ENCODE peak calls at places on chromosomes 5 and 9, in eight cellular contexts. One of them, this sample, is unnamed.

GRCh38 chr5:95631991-95632675 is 12.2 kb downstream of the GPR150 start:
- DNase-seq in CD4-positive, alpha-beta memory T cell: peak; percentile 85
- DNase-seq in cardiac muscle cell: peak; percentile 45
- DNase-seq in esophagus squamous epithelium: no peak
- DNase-seq in breast epithelium: no peak
- DNase-seq in stomach: no peak
- DNase-seq in uterus: no peak
- DNase-seq in SJSA1: peak; percentile 63
- DNase-seq in this sample: peak; percentile 26

GRCh38 chr9:134025606-134026541 is 593 bp downstream of the BRD3OS start:
- DNase-seq in CD4-positive, alpha-beta memory T cell: peak; percentile 43
- DNase-seq in cardiac muscle cell: peak; percentile 45
- DNase-seq in esophagus squamous epithelium: peak; percentile 26
- DNase-seq in breast epithelium: no peak
- DNase-seq in stomach: peak; percentile 31
- DNase-seq in uterus: peak; percentile 46
- DNase-seq in SJSA1: peak; percentile 38
- DNase-seq in this sample: peak; percentile 26

GRCh38 chr5:103674321-103674720 is 111.7 kb upstream of the NUDT12 start:
- DNase-seq in CD4-positive, alpha-beta memory T cell: no peak
- DNase-seq in cardiac muscle cell: no peak
- DNase-seq in esophagus squamous epithelium: no peak
- DNase-seq in breast epithelium: no peak
- DNase-seq in stomach: no peak
- DNase-seq in uterus: no peak
- DNase-seq in SJSA1: no peak
- DNase-seq in this sample: no peak

GRCh38 chr5:850511-851006 is at the start of gene ZDHHC11:
- DNase-seq in CD4-positive, alpha-beta memory T cell: no peak
- DNase-seq in cardiac muscle cell: no peak
- DNase-seq in esophagus squamous epithelium: no peak
- DNase-seq in breast epithelium: peak; percentile 82
- DNase-seq in stomach: peak; percentile 81
- DNase-seq in uterus: peak; percentile 12
- DNase-seq in SJSA1: no peak
- DNase-seq in this sample: no peak

GRCh38 chr5:59829922-59830321 is 63.6 kb downstream of the PDE4D start:
- DNase-seq in CD4-positive, alpha-beta memory T cell: no peak
- DNase-seq in cardiac muscle cell: no peak
- DNase-seq in esophagus squamous epithelium: no peak
- DNase-seq in breast epithelium: no peak
- DNase-seq in stomach: no peak
- DNase-seq in uterus: no peak
- DNase-seq in SJSA1: no peak
- DNase-seq in this sample: no peak

GRCh38 chr5:73464016-73464745 is 15.6 kb upstream of the FOXD1 start:
- DNase-seq in CD4-positive, alpha-beta memory T cell: no peak
- DNase-seq in cardiac muscle cell: peak; percentile 54
- DNase-seq in esophagus squamous epithelium: no peak
- DNase-seq in breast epithelium: no peak
- DNase-seq in stomach: no peak
- DNase-seq in uterus: no peak
- DNase-seq in SJSA1: no peak
- DNase-seq in this sample: peak; percentile 81

GRCh38 chr9:134653259-134654009 is 11.8 kb downstream of the COL5A1 start:
- DNase-seq in CD4-positive, alpha-beta memory T cell: no peak
- DNase-seq in cardiac muscle cell: no peak
- DNase-seq in esophagus squamous epithelium: no peak
- DNase-seq in breast epithelium: no peak
- DNase-seq in stomach: no peak
- DNase-seq in uterus: no peak
- DNase-seq in SJSA1: no peak
- DNase-seq in this sample: no peak

GRCh38 chr9:121350993-121351561 is 19.0 kb downstream of the STOM start:
- DNase-seq in CD4-positive, alpha-beta memory T cell: no peak
- DNase-seq in cardiac muscle cell: peak; percentile 95
- DNase-seq in esophagus squamous epithelium: no peak
- DNase-seq in breast epithelium: no peak
- DNase-seq in stomach: peak; percentile 77
- DNase-seq in uterus: peak; percentile 76
- DNase-seq in SJSA1: peak; percentile 77
- DNase-seq in this sample: peak; percentile 83

GRCh38 chr9:19101203-19101602 is 1.5 kb downstream of the HAUS6 start:
- DNase-seq in CD4-positive, alpha-beta memory T cell: no peak
- DNase-seq in cardiac muscle cell: no peak
- DNase-seq in esophagus squamous epithelium: no peak
- DNase-seq in breast epithelium: no peak
- DNase-seq in stomach: no peak
- DNase-seq in uterus: no peak
- DNase-seq in SJSA1: no peak
- DNase-seq in this sample: no peak

GRCh38 chr9:78856144-78856543 is 559.2 kb downstream of the PSAT1 start:
- DNase-seq in CD4-positive, alpha-beta memory T cell: no peak
- DNase-seq in cardiac muscle cell: no peak
- DNase-seq in esophagus squamous epithelium: no peak
- DNase-seq in breast epithelium: no peak
- DNase-seq in stomach: no peak
- DNase-seq in uterus: no peak
- DNase-seq in SJSA1: peak; percentile 78
- DNase-seq in this sample: peak; percentile 80

GRCh38 chr5:149775785-149776184 is 45.7 kb downstream of the PPARGC1B start:
- DNase-seq in CD4-positive, alpha-beta memory T cell: no peak
- DNase-seq in cardiac muscle cell: no peak
- DNase-seq in esophagus squamous epithelium: no peak
- DNase-seq in breast epithelium: no peak
- DNase-seq in stomach: no peak
- DNase-seq in uterus: no peak
- DNase-seq in SJSA1: no peak
- DNase-seq in this sample: no peak

GRCh38 chr9:136243631-136244030 is 2.0 kb downstream of the QSOX2 start:
- DNase-seq in CD4-positive, alpha-beta memory T cell: no peak
- DNase-seq in cardiac muscle cell: no peak
- DNase-seq in esophagus squamous epithelium: no peak
- DNase-seq in breast epithelium: no peak
- DNase-seq in stomach: no peak
- DNase-seq in uterus: no peak
- DNase-seq in SJSA1: no peak
- DNase-seq in this sample: no peak

GRCh38 chr9:76571288-76572204 is 112.6 kb downstream of the GCNT1 start:
- DNase-seq in CD4-positive, alpha-beta memory T cell: no peak
- DNase-seq in cardiac muscle cell: peak; percentile 54
- DNase-seq in esophagus squamous epithelium: no peak
- DNase-seq in breast epithelium: no peak
- DNase-seq in stomach: no peak
- DNase-seq in uterus: no peak
- DNase-seq in SJSA1: peak; percentile 41
- DNase-seq in this sample: no peak

DNA sequence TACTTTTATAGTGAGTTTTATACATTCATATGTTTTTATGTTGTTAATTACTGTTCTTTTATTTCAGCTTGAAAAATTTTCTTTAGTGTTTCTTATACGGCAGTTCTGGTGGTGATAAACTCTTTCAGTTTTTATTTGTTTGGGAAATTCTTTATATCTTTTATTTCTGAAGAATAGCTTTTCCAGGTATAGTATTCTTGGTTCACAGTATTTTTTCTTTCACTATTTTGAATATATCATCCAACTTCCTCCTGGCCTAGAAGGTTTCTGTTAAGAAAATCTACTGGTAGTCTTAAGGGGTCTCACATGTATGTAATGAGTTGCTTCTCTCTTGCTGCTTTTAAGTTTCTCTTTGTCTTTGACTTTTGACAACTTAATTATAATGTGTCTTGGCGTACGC is 79.4 kb downstream of the NXNL2 start:
- DNase-seq in CD4-positive, alpha-beta memory T cell: no peak
- DNase-seq in cardiac muscle cell: no peak
- DNase-seq in esophagus squamous epithelium: no peak
- DNase-seq in breast epithelium: no peak
- DNase-seq in stomach: no peak
- DNase-seq in uterus: no peak
- DNase-seq in SJSA1: no peak
- DNase-seq in this sample: no peak
- H3K9me3 ChIP-seq in CD4-positive, alpha-beta memory T cell: peaks cover 6% of the 10 kb centered on the region
- H3K9me3 ChIP-seq in cardiac muscle cell: no peaks in the 10 kb centered on the region
- H3K9me3 ChIP-seq in esophagus squamous epithelium: no peaks in the 10 kb centered on the region
- H3K9me3 ChIP-seq in breast epithelium: peaks cover 50% of the 10 kb centered on the region
- H3K9me3 ChIP-seq in stomach: peaks cover 39% of the 10 kb centered on the region
- H3K9me3 ChIP-seq in uterus: no peaks in the 10 kb centered on the region
- H3K9me3 ChIP-seq in SJSA1: no peaks in the 10 kb centered on the region
- H3K9me3 ChIP-seq in this sample: peaks cover 5% of the 10 kb centered on the region

GRCh38 chr5:178322736-178323540 is 90.3 kb upstream of the PHYKPL start:
- DNase-seq in CD4-positive, alpha-beta memory T cell: no peak
- DNase-seq in cardiac muscle cell: no peak
- DNase-seq in esophagus squamous epithelium: no peak
- DNase-seq in breast epithelium: no peak
- DNase-seq in stomach: no peak
- DNase-seq in uterus: no peak
- DNase-seq in SJSA1: no peak
- DNase-seq in this sample: no peak

GRCh38 chr5:178324481-178325310 is 92.1 kb upstream of the PHYKPL start:
- DNase-seq in CD4-positive, alpha-beta memory T cell: no peak
- DNase-seq in cardiac muscle cell: no peak
- DNase-seq in esophagus squamous epithelium: no peak
- DNase-seq in breast epithelium: no peak
- DNase-seq in stomach: no peak
- DNase-seq in uterus: no peak
- DNase-seq in SJSA1: no peak
- DNase-seq in this sample: no peak

GRCh38 chr5:178323541-178323865 is 90.9 kb upstream of the PHYKPL start:
- DNase-seq in CD4-positive, alpha-beta memory T cell: no peak
- DNase-seq in cardiac muscle cell: no peak
- DNase-seq in esophagus squamous epithelium: no peak
- DNase-seq in breast epithelium: no peak
- DNase-seq in stomach: no peak
- DNase-seq in uterus: no peak
- DNase-seq in SJSA1: no peak
- DNase-seq in this sample: no peak

GRCh38 chr5:178325311-178326053 is 92.9 kb upstream of the PHYKPL start:
- DNase-seq in CD4-positive, alpha-beta memory T cell: no peak
- DNase-seq in cardiac muscle cell: no peak
- DNase-seq in esophagus squamous epithelium: no peak
- DNase-seq in breast epithelium: no peak
- DNase-seq in stomach: no peak
- DNase-seq in uterus: no peak
- DNase-seq in SJSA1: no peak
- DNase-seq in this sample: no peak

GRCh38 chr5:178323961-178324360 is 91.4 kb upstream of the PHYKPL start:
- DNase-seq in CD4-positive, alpha-beta memory T cell: no peak
- DNase-seq in cardiac muscle cell: no peak
- DNase-seq in esophagus squamous epithelium: no peak
- DNase-seq in breast epithelium: no peak
- DNase-seq in stomach: no peak
- DNase-seq in uterus: no peak
- DNase-seq in SJSA1: no peak
- DNase-seq in this sample: no peak
- H3K9me3 ChIP-seq in CD4-positive, alpha-beta memory T cell: no peaks in the 10 kb centered on the region
- H3K9me3 ChIP-seq in cardiac muscle cell: no peaks in the 10 kb centered on the region
- H3K9me3 ChIP-seq in esophagus squamous epithelium: no peaks in the 10 kb centered on the region
- H3K9me3 ChIP-seq in breast epithelium: no peaks in the 10 kb centered on the region
- H3K9me3 ChIP-seq in stomach: no peaks in the 10 kb centered on the region
- H3K9me3 ChIP-seq in uterus: no peaks in the 10 kb centered on the region
- H3K9me3 ChIP-seq in SJSA1: peaks cover 56% of the 10 kb centered on the region
- H3K9me3 ChIP-seq in this sample: peaks cover 6% of the 10 kb centered on the region

GRCh38 chr9:88411471-88411870 is 23.2 kb downstream of the SPIN1 start:
- DNase-seq in CD4-positive, alpha-beta memory T cell: no peak
- DNase-seq in cardiac muscle cell: no peak
- DNase-seq in esophagus squamous epithelium: no peak
- DNase-seq in breast epithelium: no peak
- DNase-seq in stomach: no peak
- DNase-seq in uterus: no peak
- DNase-seq in SJSA1: no peak
- DNase-seq in this sample: no peak

GRCh38 chr9:88418715-88419540 is 30.7 kb downstream of the SPIN1 start:
- DNase-seq in CD4-positive, alpha-beta memory T cell: no peak
- DNase-seq in cardiac muscle cell: no peak
- DNase-seq in esophagus squamous epithelium: no peak
- DNase-seq in breast epithelium: no peak
- DNase-seq in stomach: no peak
- DNase-seq in uterus: no peak
- DNase-seq in SJSA1: no peak
- DNase-seq in this sample: peak; percentile 56

GRCh38 chr9:88418025-88418424 is 29.8 kb downstream of the SPIN1 start:
- DNase-seq in CD4-positive, alpha-beta memory T cell: no peak
- DNase-seq in cardiac muscle cell: no peak
- DNase-seq in esophagus squamous epithelium: no peak
- DNase-seq in breast epithelium: no peak
- DNase-seq in stomach: no peak
- DNase-seq in uterus: no peak
- DNase-seq in SJSA1: no peak
- DNase-seq in this sample: peak; percentile 41

GRCh38 chr9:88420227-88420626 is 32.0 kb downstream of the SPIN1 start:
- DNase-seq in CD4-positive, alpha-beta memory T cell: no peak
- DNase-seq in cardiac muscle cell: no peak
- DNase-seq in esophagus squamous epithelium: no peak
- DNase-seq in breast epithelium: no peak
- DNase-seq in stomach: no peak
- DNase-seq in uterus: peak; percentile 22
- DNase-seq in SJSA1: no peak
- DNase-seq in this sample: no peak

GRCh38 chr9:88414298-88414697 is 26.1 kb downstream of the SPIN1 start:
- DNase-seq in CD4-positive, alpha-beta memory T cell: no peak
- DNase-seq in cardiac muscle cell: no peak
- DNase-seq in esophagus squamous epithelium: no peak
- DNase-seq in breast epithelium: no peak
- DNase-seq in stomach: no peak
- DNase-seq in uterus: no peak
- DNase-seq in SJSA1: no peak
- DNase-seq in this sample: no peak
- H3K9me3 ChIP-seq in CD4-positive, alpha-beta memory T cell: peaks cover 15% of the 10 kb centered on the region
- H3K9me3 ChIP-seq in cardiac muscle cell: no peaks in the 10 kb centered on the region
- H3K9me3 ChIP-seq in esophagus squamous epithelium: peaks cover 2% of the 10 kb centered on the region
- H3K9me3 ChIP-seq in breast epithelium: peaks cover 28% of the 10 kb centered on the region
- H3K9me3 ChIP-seq in stomach: peaks cover 33% of the 10 kb centered on the region
- H3K9me3 ChIP-seq in uterus: no peaks in the 10 kb centered on the region
- H3K9me3 ChIP-seq in SJSA1: peaks cover 15% of the 10 kb centered on the region
- H3K9me3 ChIP-seq in this sample: peaks cover 8% of the 10 kb centered on the region

GRCh38 chr5:179118756-179119414 is 58.7 kb downstream of the ZNF354C start:
- DNase-seq in CD4-positive, alpha-beta memory T cell: no peak
- DNase-seq in cardiac muscle cell: no peak
- DNase-seq in esophagus squamous epithelium: no peak
- DNase-seq in breast epithelium: peak; percentile 19
- DNase-seq in stomach: no peak
- DNase-seq in uterus: no peak
- DNase-seq in SJSA1: no peak
- DNase-seq in this sample: no peak

GRCh38 chr5:179121667-179122111 is 61.5 kb downstream of the ZNF354C start:
- DNase-seq in CD4-positive, alpha-beta memory T cell: no peak
- DNase-seq in cardiac muscle cell: no peak
- DNase-seq in esophagus squamous epithelium: no peak
- DNase-seq in breast epithelium: no peak
- DNase-seq in stomach: no peak
- DNase-seq in uterus: no peak
- DNase-seq in SJSA1: no peak
- DNase-seq in this sample: no peak

GRCh38 chr5:179119415-179120170 is 59.4 kb downstream of the ZNF354C start:
- DNase-seq in CD4-positive, alpha-beta memory T cell: no peak
- DNase-seq in cardiac muscle cell: no peak
- DNase-seq in esophagus squamous epithelium: no peak
- DNase-seq in breast epithelium: peak; percentile 42
- DNase-seq in stomach: peak; percentile 21
- DNase-seq in uterus: no peak
- DNase-seq in SJSA1: no peak
- DNase-seq in this sample: no peak

GRCh38 chr5:179120951-179121666 is 60.9 kb downstream of the ZNF354C start:
- DNase-seq in CD4-positive, alpha-beta memory T cell: no peak
- DNase-seq in cardiac muscle cell: no peak
- DNase-seq in esophagus squamous epithelium: no peak
- DNase-seq in breast epithelium: peak; percentile 30
- DNase-seq in stomach: peak; percentile 24
- DNase-seq in uterus: no peak
- DNase-seq in SJSA1: no peak
- DNase-seq in this sample: no peak

GRCh38 chr5:179120421-179120861 is 60.3 kb downstream of the ZNF354C start:
- DNase-seq in CD4-positive, alpha-beta memory T cell: no peak
- DNase-seq in cardiac muscle cell: no peak
- DNase-seq in esophagus squamous epithelium: no peak
- DNase-seq in breast epithelium: peak; percentile 24
- DNase-seq in stomach: peak; percentile 16
- DNase-seq in uterus: no peak
- DNase-seq in SJSA1: no peak
- DNase-seq in this sample: no peak
- H3K9me3 ChIP-seq in CD4-positive, alpha-beta memory T cell: no peaks in the 10 kb centered on the region
- H3K9me3 ChIP-seq in cardiac muscle cell: no peaks in the 10 kb centered on the region
- H3K9me3 ChIP-seq in esophagus squamous epithelium: no peaks in the 10 kb centered on the region
- H3K9me3 ChIP-seq in breast epithelium: peaks cover 25% of the 10 kb centered on the region
- H3K9me3 ChIP-seq in stomach: peaks cover 77% of the 10 kb centered on the region
- H3K9me3 ChIP-seq in uterus: no peaks in the 10 kb centered on the region
- H3K9me3 ChIP-seq in SJSA1: peaks cover 80% of the 10 kb centered on the region
- H3K9me3 ChIP-seq in this sample: peaks cover 14% of the 10 kb centered on the region